ENCODE peak calls at places on chromosomes 6 and 20, in nine cellular contexts. V, H, O, U, C, A, T, S and Z are unnamed samples.

GRCh38 chr20:57440678-57441509 is 49.7 kb downstream of the RBM38 start:
- DNase-seq in S (peak), U (no peak), H (peak), C (no peak), V (peak), O (peak), A (no peak), T (no peak), Z (no peak)

GRCh38 chr6:116066789-116067188 is 6.1 kb upstream of the FRK start:
- DNase-seq in O (no peak), V (no peak), U (no peak), T (no peak), A (no peak), H (peak), C (no peak), S (no peak), Z (no peak)

GRCh38 chr6:163376167-163376566 is 38.4 kb upstream of the QKI start:
- DNase-seq in T (no peak), O (no peak), V (no peak), H (no peak), A (no peak), U (no peak), S (no peak), C (no peak), Z (no peak)

GRCh38 chr20:43680976-43681375 is 14.1 kb downstream of the MYBL2 start:
- DNase-seq in S (no peak), V (no peak), H (no peak), U (no peak), O (no peak), T (no peak), C (no peak), A (no peak), Z (no peak)

GRCh38 chr20:56414842-56415765 is 3.0 kb downstream of the CASS4 start:
- DNase-seq in S (no peak), U (peak), O (no peak), H (no peak), V (peak), C (peak), T (no peak), A (no peak), Z (no peak)

GRCh38 chr6:48281217-48281616 is 170.2 kb upstream of the PTCHD4 start:
- DNase-seq in H (no peak), O (no peak), T (no peak), A (no peak), U (no peak), C (no peak), S (no peak), V (no peak), Z (no peak)

GRCh38 chr6:135212020-135212806 is 31.1 kb downstream of the MYB start:
- DNase-seq in O (no peak), V (peak), S (no peak), H (no peak), C (no peak), T (no peak), A (no peak), U (peak), Z (no peak)

GRCh38 chr6:160455484-160456213 is 107.5 kb downstream of the SLC22A3 start:
- DNase-seq in A (peak), U (peak), S (peak), H (peak), C (peak), O (peak), V (peak), T (no peak), Z (peak)

GRCh38 chr20:33814238-33814712 is 3.1 kb downstream of the CHMP4B start:
- DNase-seq in V (peak), O (no peak), A (no peak), H (no peak), S (no peak), T (no peak), U (no peak), C (no peak), Z (no peak)

GRCh38 chr20:57871237-57871632 is 161.4 kb upstream of the PMEPA1 start:
- DNase-seq in C (no peak), S (no peak), U (no peak), A (no peak), H (no peak), O (no peak), V (no peak), T (no peak), Z (no peak)

GRCh38 chr20:23332467-23332866 is 18.1 kb upstream of the NXT1 start:
- DNase-seq in U (no peak), O (no peak), A (no peak), S (no peak), C (no peak), T (no peak), V (no peak), H (no peak), Z (no peak)

GRCh38 chr6:84762220-84762940 is 2.0 kb downstream of the TBX18 start:
- DNase-seq in A (no peak), U (no peak), T (no peak), S (peak), C (no peak), V (no peak), O (peak), H (peak), Z (peak)